ENCODE peak calls at places on chromosomes 13 and 19, in five cellular contexts. B, Y, J, E and W are unnamed samples. For H3K4me1 and H3K36me3, the result is how much of the 10 kb centered on the place peaks cover.

GRCh38 chr13:62131604-62132003 is 716.0 kb upstream of the PCDH20 start:
- DNase-seq in B (no peak), J (no peak), Y (no peak), E (no peak), W (no peak)

GRCh38 chr19:38617764-38618589 is at the start of gene MAP4K1:
- DNase-seq in J (no peak), B (no peak), Y (peak), E (no peak), W (peak)

GRCh38 chr13:67048793-67049150 is 181.4 kb downstream of the PCDH9 start:
- DNase-seq in Y (no peak), B (no peak), J (peak), E (no peak), W (no peak)

GRCh38 chr13:108508263-108508662 is 121.1 kb upstream of the MYO16 start:
- DNase-seq in Y (no peak), J (peak), B (no peak), E (no peak), W (no peak)

GRCh38 chr19:49453757-49454248 is 778 bp downstream of the ALDH16A1 start:
- DNase-seq in Y (no peak), B (no peak), J (no peak), E (no peak), W (no peak)

GRCh38 chr13:40910324-40911050 is 108.6 kb downstream of the ELF1 start:
- DNase-seq in J (no peak), B (no peak), E (no peak), Y (no peak), W (no peak)

GRCh38 chr13:29587645-29588044 is 7.8 kb downstream of the SLC7A1 start:
- DNase-seq in B (no peak), Y (no peak), E (no peak), J (no peak), W (no peak)

GRCh38 chr13:98222081-98222554 is 45.0 kb upstream of the RNF113B start:
- DNase-seq in E (no peak), B (no peak), J (no peak), Y (no peak), W (no peak)

GRCh38 chr19:11435833-11436313 is 438 bp downstream of the PRKCSH start:
- DNase-seq in J (peak), Y (no peak), E (peak), B (no peak), W (no peak)

GRCh38 chr13:48391257-48391656 is 21.7 kb downstream of the LPAR6 start:
- DNase-seq in J (no peak), Y (no peak), B (no peak), E (no peak), W (no peak)

GRCh38 chr19:51715850-51716249 is 7.9 kb downstream of the HAS1 start:
- DNase-seq in J (no peak), B (no peak), E (no peak), Y (no peak), W (no peak)

GRCh38 chr13:50379584-50379983 is 364.3 kb downstream of the KCNRG start:
- DNase-seq in E (no peak), B (no peak), Y (no peak), J (no peak), W (no peak)

GRCh38 chr13:52809310-52809769 is 39.1 kb downstream of the PCDH8 start:
- DNase-seq in J (peak), E (peak), Y (no peak), B (peak), W (peak)

GRCh38 chr19:56966697-56967299 is 126.3 kb upstream of the PEG3 start:
- DNase-seq in J (no peak), Y (no peak), B (no peak), E (no peak), W (no peak)

GRCh38 chr13:33250594-33250993 is 35.0 kb downstream of the STARD13 start:
- DNase-seq in Y (no peak), J (peak), E (no peak), B (no peak), W (no peak)

GRCh38 chr13:99916366-99917103 is 55.0 kb downstream of the ZIC5 start:
- DNase-seq in B (no peak), J (peak), Y (no peak), E (peak), W (no peak)

GRCh38 chr19:1456121-1456900 is 6.4 kb downstream of the APC2 start:
- DNase-seq in B (no peak), J (no peak), E (no peak), Y (no peak), W (no peak)

GRCh38 chr19:58518261-58519086 is 1.1 kb downstream of the ZBTB45 start:
- DNase-seq in B (no peak), E (no peak), J (no peak), Y (no peak), W (no peak)

GRCh38 chr19:2426661-2427322 is 594 bp downstream of the TIMM13 start:
- DNase-seq in E (peak), B (peak), J (peak), Y (no peak), W (peak)

GRCh38 chr13:93430346-93430745 is 203.7 kb downstream of the GPC6 start:
- DNase-seq in Y (no peak), E (no peak), B (no peak), J (no peak), W (no peak)

GRCh38 chr19:45518469-45518826 is 11.2 kb downstream of the VASP start:
- DNase-seq in E (no peak), Y (no peak), J (no peak), B (no peak), W (no peak)

GRCh38 chr19:45526143-45526542 is 18.9 kb downstream of the VASP start:
- DNase-seq in J (peak), B (peak), Y (no peak), E (peak), W (peak)

GRCh38 chr19:45524575-45525129 is 17.4 kb downstream of the VASP start:
- DNase-seq in Y (no peak), B (peak), E (no peak), J (no peak), W (no peak)

GRCh38 chr19:45523642-45524256 is 16.5 kb downstream of the VASP start:
- DNase-seq in B (peak), J (peak), E (peak), Y (peak), W (peak)

DNA sequence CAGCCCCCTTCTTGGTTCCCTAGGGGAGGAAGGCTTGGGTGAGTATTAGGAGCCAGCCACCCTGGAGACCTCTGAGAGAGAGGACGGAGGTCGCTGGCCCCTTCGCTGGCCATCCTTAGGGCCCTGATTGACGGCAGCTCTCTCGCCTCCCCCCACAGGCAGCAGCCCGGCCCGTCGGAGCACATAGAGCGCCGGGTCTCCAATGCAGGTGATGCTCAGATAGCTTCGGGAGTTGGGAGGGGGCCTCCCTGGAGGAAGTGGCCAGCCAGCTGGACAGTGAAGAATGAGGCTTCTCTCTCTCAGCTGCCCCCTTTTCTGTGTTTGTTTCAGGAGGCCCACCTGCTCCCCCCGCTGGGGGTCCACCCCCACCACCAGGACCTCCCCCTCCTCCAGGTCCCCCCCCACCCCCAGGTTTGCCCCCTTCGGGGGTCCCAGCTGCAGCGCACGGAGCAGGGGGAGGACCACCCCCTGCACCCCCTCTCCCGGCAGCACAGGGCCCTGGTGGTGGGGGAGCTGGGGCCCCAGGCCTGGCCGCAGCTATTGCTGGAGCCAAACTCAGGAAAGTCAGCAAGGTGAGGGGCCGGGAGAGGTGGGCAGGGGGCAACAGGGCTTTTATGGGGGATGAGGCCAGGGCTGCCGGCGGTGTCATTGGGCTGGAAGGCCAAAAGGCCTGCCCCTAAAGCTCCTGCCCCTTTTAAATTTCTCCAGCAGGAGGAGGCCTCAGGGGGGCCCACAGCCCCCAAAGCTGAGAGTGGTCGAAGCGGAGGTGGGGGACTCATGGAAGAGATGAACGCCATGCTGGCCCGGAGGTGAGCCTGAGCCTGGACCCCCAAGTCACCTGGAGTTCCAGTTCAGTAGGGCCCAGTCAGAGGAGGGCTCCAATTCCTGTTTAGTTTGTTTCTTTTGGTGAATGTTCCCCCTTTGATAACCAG is 15.0 kb downstream of the VASP start:
- DNase-seq in E (no peak), Y (no peak), J (no peak), B (no peak), W (no peak)
- H3K4me1 ChIP-seq in E (under half), Y (under half), J (under half), B (under half), W (under half)

DNA sequence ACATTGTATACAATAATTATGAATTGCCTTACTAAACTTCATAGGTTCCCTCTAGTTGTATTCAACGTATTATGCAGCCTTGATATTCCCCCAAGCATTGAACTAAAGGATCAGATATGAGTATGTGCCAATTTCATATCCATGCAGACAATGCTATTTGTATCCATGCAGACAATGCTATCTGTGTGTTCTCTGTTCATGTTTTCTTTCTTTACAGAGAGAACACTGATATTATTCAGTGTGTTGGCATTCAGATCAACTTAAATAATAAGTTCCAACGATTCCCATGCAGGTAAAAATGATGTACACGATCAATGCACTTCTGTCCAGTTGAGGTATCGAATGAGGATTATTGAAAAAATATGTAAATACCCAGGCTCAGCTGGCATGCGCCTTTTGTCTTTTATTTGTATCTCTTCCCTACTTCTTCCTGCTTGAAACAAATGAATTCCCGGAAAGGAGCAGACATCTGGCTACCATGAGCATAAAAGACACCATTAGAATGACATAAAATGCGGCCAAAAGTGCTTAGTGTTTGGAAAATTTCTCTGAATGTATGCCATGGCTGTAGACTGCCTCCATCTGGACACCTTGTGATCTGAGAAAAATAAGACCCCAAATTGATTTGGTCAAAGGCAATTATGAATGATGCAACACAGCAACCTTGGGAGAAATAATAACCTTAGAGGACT is 731.5 kb downstream of the SLITRK1 start:
- DNase-seq in B (no peak), E (no peak), Y (no peak), J (peak), W (no peak)
- TF ChIP-seq CTCF in B (no peak), E (no peak), Y (no peak), J (no peak), W (no peak)

GRCh38 chr19:10145031-10145430 is 25.3 kb upstream of the EIF3G start:
- DNase-seq in Y (no peak), E (no peak), J (no peak), B (no peak), W (no peak)
- H3K36me3 ChIP-seq in Y (half or more), E (half or more), J (under half), B (under half), W (half or more)

DNA sequence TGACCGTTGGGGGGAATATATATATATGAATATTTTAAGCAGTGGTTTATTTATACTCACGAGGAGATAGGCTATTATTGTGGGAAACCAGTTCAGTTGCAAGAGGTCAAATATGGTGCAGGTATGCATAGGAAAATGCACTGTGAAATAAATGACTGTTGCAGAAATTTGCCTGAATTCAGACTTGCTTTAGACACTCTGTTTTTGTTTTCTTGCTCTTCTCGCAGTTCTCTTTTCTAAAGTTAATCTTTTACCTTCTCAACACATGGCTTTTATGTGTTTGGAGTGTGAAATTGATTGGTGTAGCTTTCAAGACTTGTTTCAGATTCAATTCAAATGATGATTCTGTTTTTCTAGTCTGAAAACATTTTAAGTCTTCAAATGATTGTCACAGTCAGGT is 109.7 kb downstream of the LRCH1 start:
- DNase-seq in E (no peak), Y (no peak), J (no peak), B (no peak), W (no peak)
- H3K4me1 ChIP-seq in E (under half), Y (under half), J (under half), B (under half), W (half or more)

GRCh38 chr19:50666346-50667176 is 17.3 kb downstream of the C19orf81 start:
- DNase-seq in E (no peak), B (no peak), Y (no peak), J (no peak), W (no peak)
- TF ChIP-seq CTCF in E (no peak), B (no peak), Y (no peak), J (no peak), W (no peak)

DNA sequence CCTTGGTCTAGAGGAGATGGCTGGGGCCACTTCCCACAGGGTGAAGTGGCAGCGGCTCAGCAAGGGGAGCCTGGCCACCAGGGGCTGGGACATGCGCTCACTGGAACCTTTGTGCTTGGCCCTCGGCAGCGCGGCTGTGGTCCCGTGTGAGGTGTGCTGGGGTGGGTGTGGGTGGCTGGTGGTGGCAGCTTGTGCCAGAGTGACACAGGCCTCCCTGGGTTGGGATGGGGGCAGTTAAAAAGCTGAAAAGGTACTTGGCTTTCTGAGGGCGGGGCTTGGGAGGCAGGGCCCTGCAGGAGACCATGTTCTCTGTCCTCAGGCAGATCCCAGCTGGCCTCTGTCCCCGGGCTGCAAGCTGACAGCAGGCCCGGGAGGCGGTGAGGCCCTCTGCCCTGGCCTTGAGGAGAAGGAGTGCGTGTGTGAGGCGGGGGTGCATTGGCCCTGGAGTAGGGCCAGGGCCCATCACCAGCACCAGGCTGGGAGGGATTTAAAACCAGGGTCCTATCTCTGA is 17.3 kb downstream of the MPND start:
- DNase-seq in B (peak), J (peak), E (no peak), Y (no peak), W (no peak)
- H3K36me3 ChIP-seq in B (under half), J (half or more), E (under half), Y (half or more), W (half or more)

DNA sequence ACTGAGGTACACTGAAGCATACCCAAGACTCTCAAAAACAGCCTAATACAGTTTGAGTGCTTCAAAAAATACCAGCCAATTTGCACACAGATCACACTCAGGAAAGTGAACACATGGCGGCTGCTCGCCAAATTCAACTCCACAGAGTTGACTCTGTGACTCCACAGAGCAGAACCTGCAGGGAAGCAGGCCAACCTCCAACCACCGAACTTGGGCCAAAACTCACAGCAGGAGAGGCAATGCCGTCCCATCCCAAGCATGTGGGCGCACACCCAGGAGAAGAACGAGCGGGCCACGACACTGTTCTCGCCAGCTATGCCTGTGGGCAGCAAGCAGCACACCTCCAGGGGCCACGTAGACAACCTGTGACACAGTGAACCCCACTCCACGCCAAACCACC is 21.1 kb downstream of the ELL start:
- DNase-seq in B (no peak), E (no peak), Y (peak), J (no peak), W (peak)
- H3K4me1 ChIP-seq in B (under half), E (under half), Y (half or more), J (under half), W (half or more)